ENCODE peak calls at places on chromosomes 16 and 17, in ten cellular contexts. Y, M, A, X, S, K, D, V, H and T are unnamed samples.

GRCh38 chr17:50210249-50211225 is 9.1 kb upstream of the COL1A1 start:
- DNase-seq in K (peak; percentile 90), S (peak; percentile 100), D (peak; percentile 98), V (no peak), H (peak; percentile 60), M (peak; percentile 96), X (no peak), A (no peak), Y (no peak), T (peak; percentile 88)

GRCh38 chr17:32701860-32702259 is 175.1 kb downstream of the MYO1D start:
- DNase-seq in M (no peak), V (no peak), A (no peak), D (no peak), Y (no peak), K (no peak), S (no peak), X (no peak), H (no peak), T (no peak)

GRCh38 chr17:50099003-50099402 is 3.9 kb downstream of the PDK2 start:
- DNase-seq in K (no peak), H (no peak), Y (no peak), D (no peak), A (no peak), V (no peak), X (no peak), S (no peak), M (no peak), T (no peak)

GRCh38 chr17:37092041-37092440 is 143.3 kb downstream of the AATF start:
- DNase-seq in A (no peak), M (no peak), S (no peak), H (no peak), K (no peak), V (no peak), X (no peak), D (no peak), Y (no peak), T (no peak)

GRCh38 chr17:42928714-42929496 is 28.3 kb downstream of the G6PC1 start:
- DNase-seq in K (peak; percentile 85), D (peak; percentile 52), S (peak; percentile 66), H (peak; percentile 96), Y (peak; percentile 92), A (no peak), M (peak; percentile 92), V (no peak), X (peak; percentile 48), T (peak; percentile 60)

GRCh38 chr17:36650096-36650764 is 48.8 kb downstream of the MRM1 start:
- DNase-seq in K (no peak), H (no peak), S (no peak), X (no peak), D (no peak), M (no peak), Y (no peak), V (no peak), A (no peak), T (no peak)

GRCh38 chr17:9158545-9159452 is 137.5 kb downstream of the NTN1 start:
- DNase-seq in D (no peak), S (no peak), H (no peak), V (no peak), A (no peak), K (no peak), M (no peak), Y (no peak), X (no peak), T (no peak)

GRCh38 chr17:36705651-36706436 is 104.5 kb downstream of the MRM1 start:
- DNase-seq in M (peak; percentile 72), H (peak; percentile 68), A (peak; percentile 37), V (no peak), K (peak; percentile 37), X (peak; percentile 50), Y (peak; percentile 68), S (peak; percentile 42), D (no peak), T (no peak)

GRCh38 chr16:68356249-68356918 is 45.6 kb downstream of the PRMT7 start:
- DNase-seq in M (no peak), D (no peak), S (no peak), A (peak; percentile 44), Y (peak; percentile 99), H (peak; percentile 96), V (no peak), X (peak; percentile 48), K (no peak), T (no peak)

GRCh38 chr16:82300374-82300936 is 130.4 kb upstream of the MPHOSPH6 start:
- DNase-seq in Y (peak; percentile 31), H (no peak), A (no peak), X (no peak), M (no peak), D (no peak), S (no peak), K (no peak), V (no peak), T (no peak)

GRCh38 chr17:48139948-48140347 is 32.4 kb downstream of the SNX11 start:
- DNase-seq in S (no peak), X (no peak), H (peak; percentile 73), K (no peak), D (no peak), A (no peak), M (no peak), Y (peak; percentile 65), V (no peak), T (no peak)

GRCh38 chr17:36707904-36708303 is 106.5 kb downstream of the MRM1 start:
- DNase-seq in X (no peak), K (no peak), D (no peak), V (no peak), A (no peak), H (no peak), M (no peak), S (no peak), Y (no peak), T (no peak)

GRCh38 chr17:63918305-63918704 is 334 bp downstream of the GH1 start:
- DNase-seq in K (peak; percentile 13), D (no peak), A (no peak), V (no peak), X (no peak), Y (no peak), S (no peak), H (no peak), M (peak; percentile 87), T (no peak)

GRCh38 chr16:88810166-88810867 is 1.4 kb downstream of the APRT start:
- DNase-seq in D (no peak), H (peak; percentile 91), Y (peak; percentile 65), K (no peak), A (no peak), S (peak; percentile 43), M (peak; percentile 71), X (peak; percentile 63), V (no peak), T (no peak)